ENCODE peak calls at places on chromosome 18, in seven cellular contexts. O is GM12891, S is SK-N-SH, X is K562, J is H1, I is GM12878, M is HepG2. P is an unnamed sample.

GRCh38 chr18:44473394-44474066 is 207.2 kb upstream of the SETBP1 start:
- DNase-seq in M (no peak), J (no peak), O (no peak), S (no peak), X (no peak), I (no peak), P (no peak)

GRCh38 chr18:49021433-49022129 is 70.8 kb upstream of the SMAD7 start:
- DNase-seq in S (peak), J (peak), O (peak), X (peak), I (peak), M (peak), P (no peak)

GRCh38 chr18:34977787-34978532 is 63.3 kb upstream of the MAPRE2 start:
- DNase-seq in M (no peak), S (peak), X (peak), J (no peak), O (peak), I (no peak), P (peak)

GRCh38 chr18:28065793-28066186 is 111.1 kb downstream of the CDH2 start:
- DNase-seq in O (no peak), M (no peak), S (no peak), X (no peak), I (no peak), J (no peak), P (no peak)

GRCh38 chr18:55841314-55841713 is 253.3 kb upstream of the TCF4 start:
- DNase-seq in M (no peak), I (no peak), S (no peak), J (no peak), X (no peak), O (no peak), P (no peak)

GRCh38 chr18:68229351-68229750 is 485.6 kb downstream of the TMX3 start:
- DNase-seq in J (no peak), S (no peak), I (no peak), O (no peak), X (no peak), M (no peak), P (no peak)

GRCh38 chr18:48777026-48777736 is 173.6 kb downstream of the SMAD7 start:
- DNase-seq in S (peak), O (peak), J (peak), M (peak), X (peak), I (no peak), P (peak)

GRCh38 chr18:21191596-21192307 is 50.3 kb upstream of the GREB1L start:
- DNase-seq in X (peak), S (peak), O (no peak), I (no peak), J (peak), M (peak), P (no peak)

GRCh38 chr18:76697441-76697901 is 124.9 kb upstream of the ZNF236 start:
- DNase-seq in X (no peak), J (no peak), O (no peak), S (no peak), I (no peak), M (no peak), P (no peak)

GRCh38 chr18:73487956-73488355 is 620.2 kb upstream of the NETO1 start:
- DNase-seq in O (no peak), J (no peak), X (no peak), S (no peak), M (no peak), I (no peak), P (no peak)
- TF ChIP-seq TAF1 in O (no peak), J (no peak), X (no peak), S (no peak), M (no peak), I (no peak), P (no peak)

GRCh38 chr18:7545734-7546133 is 21.4 kb upstream of the PTPRM start:
- DNase-seq in I (no peak), O (no peak), M (no peak), J (no peak), X (no peak), S (no peak), P (no peak)
- TF ChIP-seq TAF1 in I (no peak), O (no peak), M (no peak), J (no peak), X (no peak), S (no peak), P (no peak)

DNA sequence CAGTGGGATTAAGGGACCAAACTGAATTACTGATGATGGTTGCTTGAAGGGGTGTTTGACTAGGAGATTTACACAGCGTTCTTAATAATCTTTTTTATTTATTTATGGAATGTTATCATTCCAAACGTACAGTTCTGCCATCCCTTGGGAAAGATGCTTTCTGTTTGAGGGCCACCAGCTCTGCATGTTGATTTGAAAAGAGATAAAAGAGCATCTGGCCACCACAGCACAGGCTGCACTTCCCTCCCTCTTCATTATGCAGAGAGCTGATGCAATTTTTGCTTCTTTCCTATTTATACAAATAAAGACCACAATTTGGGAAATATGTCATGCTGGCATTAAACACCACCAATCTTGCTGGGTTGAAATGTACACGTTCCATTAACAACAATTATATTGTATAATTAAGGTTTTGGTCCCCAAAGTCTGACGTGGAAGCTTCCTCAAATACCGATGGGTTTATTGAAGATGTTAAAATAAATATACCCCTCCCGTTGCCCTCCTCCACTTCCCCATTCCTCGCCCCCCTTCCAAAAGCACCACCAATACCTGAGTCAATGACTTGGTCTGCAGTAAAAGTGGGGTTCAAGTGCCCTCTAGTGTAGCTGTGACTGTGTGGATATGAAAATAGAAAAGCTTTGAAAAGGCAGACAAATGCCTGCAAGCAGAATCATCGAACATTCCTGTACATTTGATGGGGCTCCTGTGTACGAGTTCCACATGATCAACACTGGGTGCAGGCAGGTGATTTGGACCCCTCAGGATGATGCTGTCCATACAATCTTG is 211.9 kb downstream of the HRH4 start:
- DNase-seq in O (no peak), X (no peak), J (no peak), M (no peak), S (peak), I (no peak), P (no peak)
- TF ChIP-seq TAF1 in O (no peak), X (no peak), J (no peak), M (no peak), S (no peak), I (no peak), P (no peak)

DNA sequence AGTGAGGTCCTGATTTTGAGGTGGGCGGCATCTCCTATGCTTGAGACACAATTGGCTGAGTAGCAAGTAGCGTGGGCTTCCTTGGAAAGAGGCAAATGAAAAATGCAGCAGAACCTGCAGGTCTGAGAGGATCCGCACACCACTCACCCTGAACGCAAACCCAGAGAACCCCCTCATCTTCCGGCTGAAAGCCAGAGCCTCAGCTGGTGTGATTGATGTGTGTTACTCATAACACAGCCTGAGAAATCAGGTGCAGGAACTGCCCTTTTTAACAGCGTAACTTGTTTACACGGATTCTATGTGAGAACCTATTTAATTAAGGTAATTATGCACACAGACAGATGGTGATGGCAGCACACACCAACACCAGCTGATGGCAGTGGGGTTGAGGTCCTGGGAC is 123.4 kb downstream of the MRO start:
- DNase-seq in S (no peak), O (no peak), M (no peak), I (no peak), J (no peak), X (no peak), P (no peak)
- TF ChIP-seq TAF1 in S (no peak), O (no peak), M (no peak), I (no peak), J (no peak), X (no peak), P (no peak)

GRCh38 chr18:9574473-9575115 is 39.8 kb downstream of the PPP4R1 start:
- DNase-seq in J (no peak), M (no peak), O (no peak), X (no peak), S (no peak), I (no peak), P (no peak)

GRCh38 chr18:9581667-9582066 is 32.7 kb downstream of the PPP4R1 start:
- DNase-seq in O (no peak), S (no peak), J (no peak), M (no peak), I (no peak), X (no peak), P (no peak)

GRCh38 chr18:9578306-9578705 is 36.1 kb downstream of the PPP4R1 start:
- DNase-seq in X (peak), M (no peak), I (no peak), S (no peak), O (no peak), J (no peak), P (no peak)

GRCh38 chr18:9575558-9575957 is 38.8 kb downstream of the PPP4R1 start:
- DNase-seq in J (no peak), I (no peak), M (peak), X (peak), O (no peak), S (peak), P (peak)

GRCh38 chr18:9577361-9577760 is 37.0 kb downstream of the PPP4R1 start:
- DNase-seq in I (no peak), J (no peak), X (peak), S (no peak), O (no peak), M (no peak), P (no peak)
- TF ChIP-seq TAF1 in I (no peak), J (no peak), X (no peak), S (no peak), O (no peak), M (no peak), P (no peak)

DNA sequence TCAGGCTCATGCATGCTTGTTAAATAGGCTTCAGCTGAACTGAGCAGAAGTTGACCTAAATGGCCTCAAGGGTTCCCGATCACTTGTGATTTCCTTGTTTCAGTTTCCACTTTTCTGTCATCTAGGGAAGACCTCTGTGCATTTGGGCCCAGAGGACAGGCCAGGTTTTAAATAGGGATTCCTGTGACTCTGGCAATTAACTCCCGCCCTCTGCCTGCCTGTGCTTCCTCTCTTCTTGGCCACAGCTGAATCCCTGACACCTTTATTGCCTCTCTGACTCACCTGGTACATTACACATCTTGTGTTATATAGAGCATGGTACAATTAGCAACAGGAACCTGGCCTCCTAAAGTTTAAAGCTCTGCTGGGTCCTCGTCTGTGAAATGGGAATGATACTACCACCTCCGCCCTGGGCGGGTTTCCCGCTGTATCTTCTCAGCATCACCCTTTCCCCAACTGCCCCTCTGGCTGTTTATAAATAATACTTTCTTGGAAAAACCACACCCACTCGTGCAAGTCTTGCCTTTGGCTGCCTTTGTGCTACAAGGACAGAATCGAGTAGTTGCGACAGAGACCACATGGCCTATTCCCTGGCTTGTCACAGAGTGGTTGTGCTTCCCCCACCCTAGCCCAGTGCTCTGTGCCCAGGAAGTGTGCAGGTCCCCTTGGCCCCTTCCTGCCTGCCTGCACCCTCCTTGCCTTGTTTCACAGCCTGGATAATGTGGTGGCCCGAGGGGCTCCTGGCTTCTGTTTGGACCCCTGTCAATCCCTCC is 8.0 kb downstream of the CABLES1 start:
- DNase-seq in X (no peak), J (no peak), I (no peak), O (no peak), S (no peak), M (no peak), P (no peak)
- TF ChIP-seq TAF1 in X (no peak), J (no peak), I (no peak), O (no peak), S (no peak), M (no peak), P (no peak)

GRCh38 chr18:1306641-1307040 is 402.0 kb downstream of the ADCYAP1 start:
- DNase-seq in S (no peak), J (no peak), I (no peak), O (no peak), M (no peak), X (no peak), P (no peak)

GRCh38 chr18:1308686-1309085 is 404.0 kb downstream of the ADCYAP1 start:
- DNase-seq in J (no peak), M (no peak), O (no peak), S (no peak), I (no peak), X (no peak), P (no peak)

DNA sequence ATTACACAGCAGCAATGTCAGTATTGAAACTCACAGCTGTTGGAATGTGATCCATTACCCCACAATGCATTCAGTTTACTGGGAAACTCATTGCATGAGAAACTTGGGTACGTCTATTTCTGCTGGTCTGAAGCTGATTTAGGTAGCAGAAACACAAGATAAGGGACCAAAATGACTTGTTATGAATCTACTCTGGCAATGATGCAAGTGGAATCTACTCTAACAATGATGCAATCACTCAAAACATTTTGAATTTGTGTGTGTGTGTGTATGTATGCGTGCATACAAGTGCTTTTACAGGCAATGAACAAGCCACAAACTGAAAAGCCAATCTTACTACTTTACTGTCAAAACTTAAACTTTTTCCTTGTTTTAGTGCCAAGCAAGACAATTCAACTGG is 406.7 kb downstream of the ADCYAP1 start:
- DNase-seq in X (no peak), O (no peak), I (no peak), M (no peak), S (no peak), J (no peak), P (no peak)
- TF ChIP-seq TAF1 in X (no peak), O (no peak), I (no peak), M (no peak), S (no peak), J (no peak), P (no peak)

DNA sequence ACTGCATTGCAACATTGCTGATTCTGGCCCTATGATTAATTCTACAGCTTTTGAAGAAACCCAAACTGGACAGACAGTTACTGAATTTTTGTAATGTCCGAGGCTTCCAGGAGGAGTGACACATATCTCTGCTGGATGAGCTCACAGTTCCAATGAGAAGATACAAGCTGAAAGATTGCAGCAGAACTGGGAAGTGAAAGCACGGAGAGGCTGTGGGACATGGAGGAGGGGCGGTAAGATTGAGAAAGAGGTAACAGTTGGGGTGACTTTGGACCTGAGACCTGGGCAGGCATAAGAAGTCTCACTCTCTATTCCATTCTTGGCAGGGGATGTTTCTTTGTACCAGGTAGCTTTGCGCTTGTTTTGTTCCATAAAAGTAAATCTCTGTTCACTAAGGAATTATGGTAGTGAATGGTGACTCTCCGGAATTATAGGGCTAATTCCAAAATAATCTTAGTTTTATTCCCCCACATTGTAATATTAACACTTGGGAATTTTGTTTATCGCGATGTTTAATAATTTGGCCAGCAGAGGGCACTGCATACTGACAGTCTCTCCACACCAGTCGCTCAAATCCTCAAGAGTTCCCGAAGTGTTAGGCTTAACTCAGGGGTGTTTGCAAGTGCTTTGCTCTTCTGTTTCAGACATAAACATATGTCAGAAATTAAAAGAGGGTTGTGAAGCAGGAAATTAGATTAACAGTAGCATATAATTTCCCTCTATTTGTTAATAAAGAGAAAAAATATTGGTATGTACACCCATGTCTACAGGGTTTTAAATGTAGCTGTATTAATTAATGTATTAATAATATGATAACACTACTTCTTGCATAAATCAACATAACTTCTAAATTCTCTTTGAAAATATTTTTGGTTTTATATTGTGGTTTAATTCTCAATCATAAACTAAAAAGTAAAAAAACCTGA is 201.4 kb downstream of the SOCS6 start:
- DNase-seq in M (peak), S (peak), J (no peak), O (no peak), X (peak), I (no peak), P (no peak)
- TF ChIP-seq TAF1 in M (no peak), S (no peak), J (no peak), O (no peak), X (no peak), I (no peak), P (no peak)